ENCODE peak calls at places on chromosomes 1 and 21, in ten cellular contexts. C, K, X, I, W, J, V, F, H and R are unnamed samples.

GRCh38 chr1:62407398-62408009 is 29.3 kb upstream of the USP1 start:
- DNase-seq in X (peak; percentile 18), F (no peak), V (no peak), H (no peak), W (no peak), K (peak; percentile 28), J (no peak), C (peak; percentile 21), I (peak; percentile 58), R (peak; percentile 17)

GRCh38 chr1:13956386-13956785 is 256.4 kb downstream of the PRDM2 start:
- DNase-seq in I (peak; percentile 19), C (no peak), X (no peak), V (no peak), H (no peak), W (no peak), J (no peak), K (no peak), F (no peak), R (no peak)

GRCh38 chr1:244731651-244732050 is 78.7 kb downstream of the DESI2 start:
- DNase-seq in I (no peak), X (no peak), K (no peak), V (no peak), C (no peak), H (no peak), F (peak; percentile 21), J (no peak), W (no peak), R (no peak)

GRCh38 chr1:61202854-61203603 is 120.7 kb downstream of the NFIA start:
- DNase-seq in K (no peak), X (no peak), V (no peak), J (no peak), I (no peak), W (no peak), F (no peak), H (no peak), C (no peak), R (no peak)

GRCh38 chr1:247385283-247385682 is 30.7 kb upstream of the NLRP3 start:
- DNase-seq in W (no peak), C (no peak), H (no peak), J (no peak), V (no peak), F (no peak), K (no peak), I (no peak), X (no peak), R (no peak)

GRCh38 chr1:231420299-231420958 is 1.7 kb downstream of the EGLN1 start:
- DNase-seq in V (no peak), W (no peak), C (no peak), J (no peak), I (no peak), X (no peak), H (no peak), K (no peak), F (no peak), R (peak; percentile 11)

GRCh38 chr1:156709743-156710489 is 4.5 kb upstream of the CRABP2 start:
- DNase-seq in W (no peak), V (peak; percentile 67), I (peak; percentile 91), K (no peak), J (no peak), X (no peak), C (peak; percentile 47), F (no peak), H (peak; percentile 69), R (no peak)

GRCh38 chr1:164765993-164766720 is 207.2 kb downstream of the PBX1 start:
- DNase-seq in H (no peak), W (no peak), F (no peak), K (no peak), V (no peak), I (no peak), X (no peak), J (no peak), C (no peak), R (no peak)

GRCh38 chr1:62905872-62906271 is 121.9 kb downstream of the ATG4C start:
- DNase-seq in W (no peak), X (no peak), C (no peak), H (no peak), V (no peak), F (no peak), J (no peak), K (no peak), I (no peak), R (no peak)

GRCh38 chr1:32204943-32205361 is 519 bp upstream of the IQCC start:
- DNase-seq in F (peak; percentile 70), W (no peak), H (no peak), V (peak; percentile 26), X (no peak), K (no peak), J (no peak), C (no peak), I (no peak), R (no peak)

GRCh38 chr1:220918285-220918951 is 39.2 kb downstream of the HLX start:
- DNase-seq in J (no peak), V (no peak), K (no peak), F (no peak), H (no peak), W (no peak), X (no peak), C (no peak), I (no peak), R (no peak)

GRCh38 chr1:166814611-166815010 is 24.7 kb upstream of the POGK start:
- DNase-seq in H (no peak), V (no peak), J (no peak), W (peak; percentile 25), X (no peak), K (no peak), C (no peak), F (no peak), I (no peak), R (no peak)

GRCh38 chr1:205584732-205585131 is 47.1 kb downstream of the ELK4 start:
- DNase-seq in J (no peak), W (no peak), X (no peak), H (no peak), K (no peak), I (no peak), F (peak; percentile 48), C (no peak), V (no peak), R (no peak)
- TF ChIP-seq CTCF in J (no peak), W (peak; percentile 47), X (peak; percentile 23), H (peak; percentile 13), K (no peak), I (peak; percentile 15), F (peak; percentile 33), C (peak; percentile 48), V (peak; percentile 31), R (peak; percentile 45)

GRCh38 chr1:240092301-240093119 is 827 bp downstream of the FMN2 start:
- DNase-seq in I (peak; percentile 37), F (no peak), H (no peak), W (no peak), X (peak; percentile 49), C (no peak), K (peak; percentile 61), J (no peak), V (peak; percentile 14), R (peak; percentile 49)
- TF ChIP-seq CTCF in I (no peak), F (no peak), H (no peak), W (peak; percentile 48), X (peak; percentile 49), C (peak; percentile 42), K (no peak), J (no peak), V (peak; percentile 12), R (no peak)

GRCh38 chr21:34885636-34886553 is 163.2 kb downstream of the RUNX1 start:
- DNase-seq in H (peak; percentile 29), F (no peak), W (no peak), X (no peak), K (peak; percentile 47), V (no peak), I (no peak), J (no peak), C (no peak), R (no peak)

GRCh38 chr21:34885125-34885524 is 164.0 kb downstream of the RUNX1 start:
- DNase-seq in C (no peak), W (no peak), F (no peak), H (no peak), J (no peak), K (no peak), X (no peak), I (no peak), V (no peak), R (no peak)

GRCh38 chr21:34888569-34889286 is 160.4 kb downstream of the RUNX1 start:
- DNase-seq in C (peak; percentile 86), X (peak; percentile 83), I (peak; percentile 94), J (peak; percentile 93), K (peak; percentile 89), H (peak; percentile 95), V (peak; percentile 56), W (peak; percentile 70), F (peak; percentile 98), R (peak; percentile 86)

GRCh38 chr21:34887729-34888568 is 161.2 kb downstream of the RUNX1 start:
- DNase-seq in K (peak; percentile 57), C (peak; percentile 93), J (peak; percentile 88), X (peak; percentile 50), F (peak; percentile 89), V (peak; percentile 52), W (peak; percentile 76), H (peak; percentile 87), I (peak; percentile 83), R (peak; percentile 41)

DNA sequence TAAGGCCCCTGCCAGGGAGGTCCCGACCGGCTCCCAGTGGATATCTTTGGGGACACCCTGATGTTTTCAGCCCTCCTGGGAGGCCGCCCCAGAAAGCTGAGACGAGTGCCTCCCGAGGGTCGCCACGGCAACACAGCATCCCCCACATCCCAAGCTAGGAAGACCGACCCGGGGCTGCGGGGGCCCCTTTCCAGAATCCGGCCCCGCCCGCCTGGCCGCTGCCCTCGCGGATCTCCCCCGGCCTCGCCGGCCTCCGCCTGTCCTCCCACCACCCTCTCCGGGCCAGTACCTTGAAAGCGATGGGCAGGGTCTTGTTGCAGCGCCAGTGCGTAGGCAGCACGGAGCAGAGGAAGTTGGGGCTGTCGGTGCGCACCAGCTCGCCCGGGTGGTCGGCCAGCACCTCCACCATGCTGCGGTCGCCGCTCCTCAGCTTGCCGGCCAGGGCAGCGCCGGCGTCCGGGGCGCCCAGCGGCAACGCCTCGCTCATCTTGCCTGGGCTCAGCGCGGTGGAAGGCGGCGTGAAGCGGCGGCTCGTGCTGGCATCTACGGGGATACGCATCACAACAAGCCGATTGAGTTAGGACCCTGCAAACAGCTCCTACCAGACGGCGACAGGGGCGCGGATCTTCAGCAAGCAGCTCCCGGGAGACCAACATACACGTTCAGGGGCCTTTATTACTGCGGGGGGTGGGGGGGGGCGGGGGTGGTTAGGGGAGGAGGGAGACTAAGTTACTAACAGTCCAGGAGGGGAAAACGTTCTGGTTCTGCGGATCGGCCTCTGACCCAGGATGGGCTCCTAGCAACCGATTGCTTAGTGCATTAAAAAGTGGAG is 162.3 kb downstream of the RUNX1 start:
- DNase-seq in F (peak; percentile 77), J (no peak), C (no peak), V (no peak), W (no peak), K (peak; percentile 67), X (no peak), I (no peak), H (peak; percentile 35), R (peak; percentile 32)
- TF ChIP-seq CTCF in F (no peak), J (no peak), C (no peak), V (no peak), W (no peak), K (no peak), X (no peak), I (no peak), H (peak; percentile 3), R (no peak)

GRCh38 chr1:153058826-153059784 is 1.8 kb upstream of the SPRR2A start:
- DNase-seq in W (no peak), K (no peak), I (no peak), F (no peak), H (no peak), X (no peak), C (no peak), J (no peak), V (no peak), R (no peak)

GRCh38 chr1:153057375-153057774 is at the start of gene SPRR2A:
- DNase-seq in C (no peak), V (no peak), X (no peak), W (no peak), F (no peak), K (no peak), J (no peak), H (no peak), I (no peak), R (no peak)

GRCh38 chr1:153058154-153058553 is 842 bp upstream of the SPRR2A start:
- DNase-seq in W (no peak), J (no peak), H (no peak), X (no peak), C (no peak), K (no peak), I (no peak), F (no peak), V (no peak), R (no peak)
- TF ChIP-seq CTCF in W (no peak), J (no peak), H (no peak), X (peak; percentile 12), C (no peak), K (no peak), I (no peak), F (no peak), V (no peak), R (no peak)